ENCODE peak calls at places on chromosomes 1 and 21, in nine cellular contexts. F is NCI-H2107, J is iris pigment epithelial cell, E is AG09319, S is hypothalamus, M is astrocyte, X is NCI-H146, K is 8988T, W is HTR-8/SVneo. Q is an unnamed sample.

GRCh38 chr1:89836997-89837909 is 16.4 kb downstream of the LRRC8D start:
- DNase-seq in F (no peak), J (no peak), E (no peak), S (no peak), M (peak), X (no peak), K (no peak), W (no peak), Q (no peak)

GRCh38 chr1:154829062-154829461 is 41.0 kb downstream of the KCNN3 start:
- DNase-seq in F (no peak), J (no peak), E (no peak), S (no peak), M (no peak), X (no peak), K (no peak), W (no peak), Q (no peak)

GRCh38 chr1:52842643-52843310 is at the start of gene ZYG11A:
- DNase-seq in F (no peak), J (peak), E (peak), S (no peak), M (peak), X (peak), K (no peak), W (peak), Q (peak)

GRCh38 chr1:219085082-219085481 is 88.6 kb upstream of the LYPLAL1 start:
- DNase-seq in F (no peak), J (peak), E (no peak), S (no peak), M (peak), X (no peak), K (no peak), W (no peak), Q (no peak)

GRCh38 chr1:174912243-174912642 is 87.5 kb upstream of the CACYBP start:
- DNase-seq in F (no peak), J (no peak), E (no peak), S (no peak), M (no peak), X (no peak), K (no peak), W (no peak), Q (no peak)

GRCh38 chr21:15730484-15731242 is 881 bp downstream of the USP25 start:
- DNase-seq in F (no peak), J (no peak), E (no peak), S (no peak), M (no peak), X (no peak), K (peak), W (no peak), Q (no peak)

GRCh38 chr1:180274221-180274620 is 44.2 kb downstream of the LHX4 start:
- DNase-seq in F (no peak), J (no peak), E (no peak), S (no peak), M (no peak), X (no peak), K (no peak), W (no peak), Q (no peak)

GRCh38 chr1:109065137-109065536 is 10.7 kb downstream of the TAF13 start:
- DNase-seq in F (no peak), J (no peak), E (no peak), S (no peak), M (no peak), X (no peak), K (no peak), W (no peak), Q (no peak)

GRCh38 chr21:45433911-45434644 is 29.1 kb downstream of the COL18A1 start:
- DNase-seq in F (no peak), J (no peak), E (no peak), S (no peak), M (no peak), X (no peak), K (no peak), W (no peak), Q (no peak)

GRCh38 chr1:108200627-108201106 is 524 bp upstream of the SLC25A24 start:
- DNase-seq in F (peak), J (peak), E (peak), S (no peak), M (peak), X (peak), K (peak), W (peak), Q (peak)

GRCh38 chr1:180934563-180934962 is 21.9 kb downstream of the KIAA1614 start:
- DNase-seq in F (no peak), J (no peak), E (no peak), S (no peak), M (no peak), X (no peak), K (no peak), W (no peak), Q (no peak)

GRCh38 chr21:37848721-37849490 is 67.4 kb downstream of the KCNJ6 start:
- DNase-seq in F (no peak), J (no peak), E (no peak), S (no peak), M (peak), X (no peak), K (no peak), W (no peak), Q (no peak)

GRCh38 chr1:231626951-231627614 is 493 bp downstream of the DISC1 start:
- DNase-seq in F (peak), J (peak), E (no peak), S (no peak), M (no peak), X (peak), K (peak), W (peak), Q (peak)

GRCh38 chr1:247111636-247112478 is 7.7 kb upstream of the ZNF669 start:
- DNase-seq in F (no peak), J (peak), E (peak), S (peak), M (peak), X (peak), K (peak), W (peak), Q (no peak)

GRCh38 chr1:228515200-228515834 is 28.1 kb downstream of the RNF187 start:
- DNase-seq in F (no peak), J (peak), E (peak), S (no peak), M (peak), X (peak), K (no peak), W (peak), Q (no peak)

GRCh38 chr21:41327753-41328152 is 11.2 kb downstream of the FAM3B start:
- DNase-seq in F (no peak), J (no peak), E (no peak), S (no peak), M (no peak), X (no peak), K (no peak), W (no peak), Q (no peak)

GRCh38 chr1:93471911-93472310 is 24.0 kb downstream of the FNBP1L start:
- DNase-seq in F (no peak), J (peak), E (peak), S (no peak), M (peak), X (no peak), K (no peak), W (no peak), Q (no peak)

GRCh38 chr1:107648071-107648470 is 316.9 kb downstream of the VAV3 start:
- DNase-seq in F (no peak), J (peak), E (no peak), S (no peak), M (peak), X (no peak), K (no peak), W (no peak), Q (no peak)

GRCh38 chr1:158002022-158002629 is 8.7 kb downstream of the KIRREL1 start:
- DNase-seq in F (no peak), J (peak), E (no peak), S (no peak), M (no peak), X (no peak), K (no peak), W (no peak), Q (no peak)

Q was measured in NCI-H510A treated with DMSO at 0.1 percent for 48 hours.